ENCODE peak calls at places on chromosomes 1 and 21, in five cellular contexts. F is brain microvascular endothelial cell; L is Peyer's patch; W is effector memory CD8-positive, alpha-beta T cell; Q is NCI-H510A treated with DMSO at 0.1 percent for 48 hours. Y is an unnamed sample.

GRCh38 chr1:74531807-74532206 is 19.4 kb upstream of the LRRC53 start:
- DNase-seq in L (no peak), Q (no peak), W (no peak), F (no peak), Y (no peak)

GRCh38 chr1:110668523-110668922 is 6.2 kb downstream of the KCNA3 start:
- DNase-seq in F (no peak), L (no peak), W (no peak), Q (no peak), Y (no peak)

GRCh38 chr1:7366955-7367665 is 404.0 kb upstream of the VAMP3 start:
- DNase-seq in Q (peak; percentile 96), F (no peak), W (no peak), L (peak; percentile 58), Y (peak; percentile 91)

GRCh38 chr1:90114521-90115141 is 119.7 kb downstream of the ZNF326 start:
- DNase-seq in W (no peak), Q (peak; percentile 91), L (no peak), F (peak; percentile 51), Y (peak; percentile 74)

GRCh38 chr1:50348449-50349241 is 74.6 kb downstream of the DMRTA2 start:
- DNase-seq in Q (peak; percentile 77), W (peak; percentile 44), L (no peak), F (peak; percentile 66), Y (peak; percentile 63)

GRCh38 chr21:29208044-29208665 is 77.7 kb downstream of the MAP3K7CL start:
- DNase-seq in F (no peak), Q (no peak), W (no peak), L (no peak), Y (no peak)

GRCh38 chr1:164726235-164726634 is 167.3 kb downstream of the PBX1 start:
- DNase-seq in W (no peak), Q (no peak), L (no peak), F (peak; percentile 90), Y (no peak)

GRCh38 chr1:204130989-204131892 is 20.6 kb downstream of the ETNK2 start:
- DNase-seq in W (no peak), L (no peak), F (peak; percentile 82), Q (no peak), Y (peak; percentile 35)

GRCh38 chr1:203289281-203289981 is 15.9 kb upstream of the BTG2 start:
- DNase-seq in W (peak; percentile 87), L (peak; percentile 69), Q (no peak), F (no peak), Y (no peak)

GRCh38 chr1:198933506-198933905 is 294.7 kb downstream of the PTPRC start:
- DNase-seq in F (no peak), Q (no peak), L (no peak), W (no peak), Y (no peak)

GRCh38 chr1:81799939-81800740 is 594 bp upstream of the ADGRL2 start:
- DNase-seq in Q (peak; percentile 87), F (peak; percentile 64), W (no peak), L (peak; percentile 50), Y (peak; percentile 64)

GRCh38 chr1:15960808-15961207 is 15.1 kb downstream of the ZBTB17 start:
- DNase-seq in Q (no peak), L (no peak), F (no peak), W (no peak), Y (no peak)

GRCh38 chr1:10938741-10939417 is 73.6 kb upstream of the TARDBP start:
- DNase-seq in F (no peak), Q (no peak), W (no peak), L (no peak), Y (no peak)

GRCh38 chr1:64920936-64921589 is 45.3 kb downstream of the JAK1 start:
- DNase-seq in W (no peak), L (no peak), F (peak; percentile 46), Q (no peak), Y (no peak)

GRCh38 chr1:156414440-156415064 is 45.5 kb downstream of the RHBG start:
- DNase-seq in Q (no peak), F (no peak), W (no peak), L (peak; percentile 9), Y (no peak)

GRCh38 chr1:94623560-94624148 is 82.1 kb upstream of the F3 start:
- DNase-seq in Q (no peak), L (no peak), W (no peak), F (no peak), Y (no peak)

GRCh38 chr1:107479865-107480264 is 339.0 kb downstream of the NTNG1 start:
- DNase-seq in W (no peak), F (no peak), L (no peak), Q (no peak), Y (no peak)

GRCh38 chr1:14996133-14997050 is 157.2 kb upstream of the TMEM51 start:
- DNase-seq in L (no peak), Q (no peak), W (no peak), F (peak; percentile 60), Y (no peak)

GRCh38 chr1:161198877-161199431 is at the start of gene ADAMTS4:
- DNase-seq in W (no peak), F (peak; percentile 54), L (no peak), Q (no peak), Y (no peak)

GRCh38 chr1:70977575-70977974 is 70.0 kb downstream of the PTGER3 start:
- DNase-seq in F (no peak), W (no peak), Q (no peak), L (no peak), Y (no peak)

GRCh38 chr1:30748098-30748698 is 9.4 kb downstream of the LAPTM5 start:
- DNase-seq in Q (peak; percentile 48), F (no peak), L (no peak), W (no peak), Y (no peak)

GRCh38 chr1:27548858-27549719 is 54.9 kb downstream of the AHDC1 start:
- DNase-seq in Q (no peak), W (no peak), F (no peak), L (no peak), Y (no peak)

GRCh38 chr1:88350648-88351047 is 333.4 kb upstream of the PKN2 start:
- DNase-seq in L (no peak), Q (no peak), W (no peak), F (no peak), Y (no peak)

GRCh38 chr1:213326666-213327317 is 275.8 kb downstream of the RPS6KC1 start:
- DNase-seq in L (no peak), Q (no peak), F (peak; percentile 45), W (no peak), Y (no peak)

GRCh38 chr1:193558491-193559028 is 372.1 kb upstream of the B3GALT2 start:
- DNase-seq in F (peak; percentile 50), L (no peak), Q (no peak), W (no peak), Y (no peak)

Y was measured in NCI-H1092 treated with DMSO at 0.1 percent for 48 hours.